ENCODE peak calls at places on chromosomes 5 and 9, in five cellular contexts. O is lung microvascular endothelial cell, X is non-pigmented ciliary epithelial cell, G is NCI-H1694 treated with DMSO at 0.1 percent for 48 hours, T is NCI-H69. Y is an unnamed sample.

GRCh38 chr9:98104445-98104881 is 14.6 kb downstream of the TRIM14 start:
- DNase-seq in O (no peak), X (no peak), G (no peak), T (no peak), Y (no peak)

GRCh38 chr5:122940890-122941289 is 95.5 kb downstream of the SNX24 start:
- DNase-seq in O (no peak), X (no peak), G (no peak), T (no peak), Y (no peak)

GRCh38 chr5:38738898-38739743 is 106.7 kb upstream of the OSMR start:
- DNase-seq in O (no peak), X (no peak), G (no peak), T (no peak), Y (no peak)

GRCh38 chr5:138753794-138754698 is 821 bp downstream of the CTNNA1 start:
- DNase-seq in O (peak), X (peak), G (peak), T (peak), Y (peak)

GRCh38 chr9:114448706-114449105 is 56.6 kb downstream of the WHRN start:
- DNase-seq in O (no peak), X (no peak), G (no peak), T (no peak), Y (no peak)

GRCh38 chr5:139294372-139295165 is 1.0 kb downstream of the MATR3 start:
- DNase-seq in O (peak), X (no peak), G (peak), T (peak), Y (peak)

GRCh38 chr5:123876265-123876790 is 364.4 kb downstream of the CSNK1G3 start:
- DNase-seq in O (no peak), X (no peak), G (no peak), T (no peak), Y (no peak)

GRCh38 chr9:68932458-68932857 is 81.5 kb downstream of the PRKACG start:
- DNase-seq in O (no peak), X (no peak), G (no peak), T (no peak), Y (no peak)

GRCh38 chr5:89729623-89730390 is 679.7 kb downstream of the CETN3 start:
- DNase-seq in O (peak), X (no peak), G (no peak), T (peak), Y (no peak)

GRCh38 chr5:112555691-112556090 is 136.6 kb upstream of the EPB41L4A start:
- DNase-seq in O (no peak), X (peak), G (no peak), T (no peak), Y (no peak)

GRCh38 chr5:164500856-164501255 is 995.4 kb downstream of the MAT2B start:
- DNase-seq in O (no peak), X (no peak), G (no peak), T (no peak), Y (no peak)

GRCh38 chr9:134068742-134069535 is 1.1 kb upstream of the BRD3 start:
- DNase-seq in O (no peak), X (no peak), G (no peak), T (peak), Y (no peak)

GRCh38 chr9:115063058-115063850 is 54.7 kb downstream of the TNC start:
- DNase-seq in O (no peak), X (no peak), G (no peak), T (no peak), Y (no peak)

GRCh38 chr9:103242025-103242424 is 246.9 kb downstream of the CYLC2 start:
- DNase-seq in O (no peak), X (peak), G (no peak), T (peak), Y (no peak)

Y was measured in Calu3.